ENCODE peak calls at places on chromosomes 11 and 22, in nine cellular contexts. W, I, X, O, J, K, L, N and B are unnamed samples.

GRCh38 chr11:121482231-121483129 is 29.7 kb upstream of the SORL1-AS1 start:
- DNase-seq in I (no peak), X (no peak), K (no peak), W (no peak), L (no peak), J (no peak), O (no peak), N (no peak), B (no peak)

GRCh38 chr11:22685111-22685510 is 18.7 kb downstream of the GAS2 start:
- DNase-seq in O (no peak), K (no peak), W (no peak), N (no peak), X (no peak), I (no peak), L (no peak), J (no peak), B (no peak)

GRCh38 chr11:74288161-74288560 is 23.3 kb downstream of the P4HA3 start:
- DNase-seq in K (peak), W (no peak), L (no peak), J (peak), X (no peak), N (peak), O (no peak), I (no peak), B (peak)

GRCh38 chr22:49240472-49240871 is 587.2 kb downstream of the BRD1 start:
- DNase-seq in W (no peak), L (no peak), X (no peak), N (no peak), O (peak), J (no peak), I (no peak), K (no peak), B (no peak)

GRCh38 chr22:20456064-20456721 is 18.6 kb upstream of the SCARF2 start:
- DNase-seq in N (peak), I (peak), W (peak), L (peak), K (peak), X (no peak), O (peak), J (peak), B (peak)

GRCh38 chr11:24391165-24391564 is 105.7 kb upstream of the LUZP2 start:
- DNase-seq in K (peak), N (peak), W (no peak), I (no peak), L (no peak), J (peak), O (no peak), X (no peak), B (peak)

GRCh38 chr22:37710675-37711074 is 13.8 kb downstream of the TRIOBP start:
- DNase-seq in K (no peak), J (no peak), N (no peak), L (no peak), O (no peak), W (no peak), X (no peak), I (no peak), B (no peak)

GRCh38 chr11:93668171-93668570 is 6.7 kb downstream of the CEP295 start:
- DNase-seq in L (no peak), W (no peak), N (no peak), X (no peak), I (no peak), K (peak), O (no peak), J (no peak), B (no peak)

GRCh38 chr11:120776683-120777010 is 247.3 kb upstream of the TBCEL start:
- DNase-seq in I (no peak), X (no peak), K (no peak), L (no peak), O (peak), N (no peak), J (no peak), W (no peak), B (no peak)

GRCh38 chr22:19626042-19626560 is 88.2 kb upstream of the SEPTIN5 start:
- DNase-seq in W (no peak), O (peak), L (no peak), J (no peak), K (no peak), X (no peak), N (no peak), I (no peak), B (no peak)

GRCh38 chr22:25829808-25830777 is 88.1 kb downstream of the MYO18B start:
- DNase-seq in W (no peak), O (no peak), N (no peak), K (no peak), X (no peak), J (no peak), L (no peak), I (peak), B (no peak)

GRCh38 chr22:50139843-50140415 is 30.6 kb upstream of the PANX2 start:
- DNase-seq in I (no peak), L (no peak), J (no peak), O (peak), N (no peak), X (no peak), K (no peak), W (no peak), B (no peak)

GRCh38 chr11:128908391-128909246 is 17.5 kb downstream of the KCNJ5 start:
- DNase-seq in X (no peak), L (peak), N (peak), W (peak), I (peak), O (peak), K (peak), J (peak), B (peak)

GRCh38 chr11:75776546-75776945 is 8.0 kb downstream of the DGAT2 start:
- DNase-seq in I (no peak), X (no peak), J (no peak), K (no peak), L (no peak), W (no peak), N (no peak), O (no peak), B (no peak)

GRCh38 chr11:12185106-12185690 is 74.8 kb downstream of the MICAL2 start:
- DNase-seq in O (peak), X (no peak), N (no peak), L (no peak), I (no peak), K (no peak), W (no peak), J (no peak), B (no peak)

GRCh38 chr11:90204407-90204806 is 18.4 kb downstream of the CHORDC1 start:
- DNase-seq in I (no peak), K (no peak), J (no peak), L (no peak), O (peak), W (no peak), X (no peak), N (no peak), B (no peak)

GRCh38 chr11:43316451-43316850 is 4.7 kb downstream of the API5 start:
- DNase-seq in L (no peak), K (peak), O (no peak), W (no peak), N (peak), I (no peak), X (no peak), J (peak), B (no peak)

GRCh38 chr11:115759622-115760527 is 255.7 kb upstream of the CADM1 start:
- DNase-seq in K (no peak), L (no peak), I (peak), O (no peak), J (no peak), X (no peak), W (no peak), N (no peak), B (peak)

GRCh38 chr11:35260342-35260985 is 121.5 kb downstream of the CD44 start:
- DNase-seq in N (peak), J (peak), L (no peak), X (no peak), K (peak), O (no peak), I (no peak), W (no peak), B (peak)

GRCh38 chr11:29534831-29535230 is 482.0 kb downstream of the KCNA4 start:
- DNase-seq in L (no peak), I (no peak), K (peak), N (no peak), X (no peak), W (no peak), O (no peak), J (no peak), B (no peak)

GRCh38 chr11:16767137-16767536 is 28.7 kb downstream of the C11orf58 start:
- DNase-seq in N (no peak), O (peak), L (no peak), X (no peak), K (no peak), J (no peak), W (no peak), I (no peak), B (no peak)

GRCh38 chr11:45265963-45266692 is 20.0 kb downstream of the SYT13 start:
- DNase-seq in J (no peak), K (no peak), X (no peak), L (no peak), I (no peak), N (no peak), O (no peak), W (no peak), B (no peak)

GRCh38 chr11:45615182-45615792 is 50.1 kb downstream of the CHST1 start:
- DNase-seq in N (no peak), W (no peak), J (no peak), L (no peak), X (no peak), K (no peak), O (no peak), I (no peak), B (no peak)

GRCh38 chr11:98155696-98156095 is 865.1 kb upstream of the CNTN5 start:
- DNase-seq in J (peak), L (no peak), X (no peak), I (no peak), N (peak), W (no peak), K (no peak), O (no peak), B (no peak)

GRCh38 chr11:17803751-17804334 is 69.3 kb downstream of the KCNC1 start:
- DNase-seq in I (no peak), L (no peak), W (no peak), X (no peak), O (no peak), N (no peak), J (no peak), K (no peak), B (no peak)

GRCh38 chr11:439315-440064 is 2.3 kb downstream of the ANO9 start:
- DNase-seq in N (no peak), J (no peak), I (no peak), X (no peak), W (no peak), K (no peak), L (no peak), O (no peak), B (no peak)

GRCh38 chr22:31567196-31567595 is 70.9 kb downstream of the SFI1 start:
- DNase-seq in L (no peak), W (no peak), J (no peak), O (peak), K (no peak), I (no peak), X (no peak), N (no peak), B (no peak)

GRCh38 chr22:27292542-27293298 is 508.8 kb downstream of the MN1 start:
- DNase-seq in I (no peak), W (no peak), K (no peak), J (no peak), N (no peak), O (no peak), L (no peak), X (no peak), B (no peak)

GRCh38 chr11:69357458-69358397 is 63.8 kb downstream of the MYEOV start:
- DNase-seq in X (no peak), K (no peak), N (no peak), I (no peak), O (peak), W (peak), L (peak), J (no peak), B (no peak)

GRCh38 chr22:31987180-31987579 is 42.8 kb downstream of the YWHAH start:
- DNase-seq in K (no peak), L (no peak), W (no peak), X (no peak), J (no peak), I (no peak), O (peak), N (no peak), B (no peak)

GRCh38 chr22:50302041-50302541 is 5.4 kb downstream of the PLXNB2 start:
- DNase-seq in I (no peak), K (peak), X (no peak), J (no peak), O (no peak), L (peak), W (no peak), N (no peak), B (peak)

GRCh38 chr11:123286255-123286654 is 91.2 kb upstream of the CLMP start:
- DNase-seq in J (no peak), L (no peak), K (no peak), X (no peak), O (no peak), W (no peak), N (no peak), I (no peak), B (no peak)

GRCh38 chr11:17786824-17787525 is 52.4 kb downstream of the KCNC1 start:
- DNase-seq in X (no peak), I (no peak), L (no peak), K (peak), N (peak), J (peak), W (no peak), O (no peak), B (peak)

GRCh38 chr11:29448246-29448877 is 568.5 kb downstream of the KCNA4 start:
- DNase-seq in O (no peak), W (no peak), J (peak), X (no peak), I (no peak), N (peak), K (peak), L (no peak), B (no peak)

GRCh38 chr11:27390959-27391326 is 27.9 kb upstream of the CCDC34 start:
- DNase-seq in N (peak), J (peak), I (no peak), O (no peak), L (no peak), W (no peak), K (peak), X (no peak), B (no peak)

GRCh38 chr22:42925598-42925997 is 68.5 kb upstream of the ARFGAP3 start:
- DNase-seq in I (no peak), O (no peak), L (no peak), X (no peak), K (peak), J (no peak), N (no peak), W (no peak), B (no peak)

GRCh38 chr11:132312616-132313210 is 942.3 kb downstream of the NTM start:
- DNase-seq in W (no peak), N (peak), I (no peak), L (no peak), O (no peak), J (peak), X (no peak), K (peak), B (peak)

GRCh38 chr22:46737976-46738641 is at the start of gene CERK:
- DNase-seq in O (peak), L (peak), I (peak), N (peak), X (no peak), K (peak), J (no peak), W (peak), B (peak)

GRCh38 chr11:2704896-2705606 is 5.3 kb upstream of the KCNQ1OT1 start:
- DNase-seq in L (no peak), I (no peak), W (no peak), K (no peak), O (no peak), N (no peak), J (no peak), X (no peak), B (no peak)

DNA sequence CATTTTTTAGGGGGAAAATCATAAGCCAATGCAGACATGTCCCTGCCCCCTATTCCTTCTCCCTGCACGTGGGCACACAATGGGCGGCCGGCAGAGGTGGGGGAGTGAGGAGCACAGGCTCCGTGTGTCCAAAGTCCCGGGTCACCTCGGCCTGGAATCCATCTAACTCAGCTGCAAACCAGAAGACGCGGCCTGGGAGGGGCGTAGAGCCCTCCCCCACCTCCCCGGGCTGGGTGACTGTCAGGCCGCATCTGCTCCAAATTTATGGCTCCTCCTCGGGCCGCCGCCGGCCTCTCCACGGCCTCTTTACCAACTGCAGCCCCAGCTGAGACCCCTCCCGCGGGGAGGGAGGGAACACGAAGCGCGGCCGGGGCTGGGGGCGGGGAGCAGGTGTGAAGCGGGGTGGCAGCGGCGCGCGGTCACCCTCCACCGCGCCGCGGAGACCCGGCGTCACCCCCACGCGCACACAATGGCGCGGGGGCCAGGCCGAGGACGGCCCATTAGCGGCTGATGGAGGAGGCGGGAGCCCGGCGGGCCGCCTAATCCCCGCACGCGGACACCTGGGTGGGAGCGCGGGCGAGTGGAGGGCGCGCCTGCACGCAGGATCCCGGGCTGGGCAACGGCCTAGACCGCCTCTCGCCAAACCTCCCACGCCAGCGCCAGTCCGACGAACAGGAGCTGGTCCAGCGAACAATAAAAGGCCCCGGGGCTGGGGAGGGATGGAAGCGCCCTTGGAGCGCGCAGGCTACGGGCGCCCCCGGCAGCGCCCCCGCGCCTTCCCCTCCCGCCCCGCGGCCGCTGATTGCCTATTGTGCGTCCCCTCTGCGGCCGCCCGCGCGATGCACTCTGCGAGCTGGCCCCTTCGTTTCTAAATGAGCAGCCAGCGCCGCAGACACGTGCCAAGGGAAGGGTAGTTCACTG is 25.9 kb upstream of the ROBO3 start:
- DNase-seq in J (no peak), N (no peak), W (no peak), O (no peak), L (no peak), K (no peak), I (no peak), X (no peak), B (peak)
- TF ChIP-seq CTCF in J (no peak), N (no peak), W (no peak), O (no peak), L (no peak), K (no peak), I (no peak), X (no peak), B (no peak)

GRCh38 chr11:82901165-82901938 is at the start of gene DDIAS:
- DNase-seq in L (peak), K (peak), I (peak), O (peak), N (peak), J (peak), W (peak), X (peak), B (peak)

GRCh38 chr11:82903843-82904586 is 2.5 kb downstream of the DDIAS start:
- DNase-seq in N (no peak), X (no peak), L (no peak), W (no peak), I (no peak), O (no peak), K (no peak), J (no peak), B (no peak)

GRCh38 chr11:82900277-82901164 is at the start of gene PRCP:
- DNase-seq in J (peak), N (peak), X (peak), W (peak), K (peak), I (peak), L (peak), O (peak), B (peak)

GRCh38 chr11:82902086-82902485 is 550 bp downstream of the DDIAS start:
- DNase-seq in O (no peak), K (no peak), X (no peak), L (no peak), W (no peak), J (no peak), I (no peak), N (no peak), B (no peak)

GRCh38 chr11:82902880-82903279 is 1.3 kb downstream of the DDIAS start:
- DNase-seq in N (no peak), I (no peak), J (no peak), W (no peak), K (no peak), L (no peak), X (no peak), O (no peak), B (no peak)
- H3K4me3 ChIP-seq in N (no peak), I (no peak), J (no peak), W (no peak), K (no peak), L (no peak), X (no peak), O (no peak), B (no peak)

GRCh38 chr11:62399172-62399867 is 19.5 kb upstream of the SCGB1A1 start:
- DNase-seq in O (no peak), L (no peak), X (no peak), I (no peak), J (no peak), K (no peak), N (peak), W (no peak), B (no peak)
- TF ChIP-seq CTCF in O (no peak), L (no peak), X (no peak), I (no peak), J (no peak), K (no peak), N (no peak), W (no peak), B (no peak)

DNA sequence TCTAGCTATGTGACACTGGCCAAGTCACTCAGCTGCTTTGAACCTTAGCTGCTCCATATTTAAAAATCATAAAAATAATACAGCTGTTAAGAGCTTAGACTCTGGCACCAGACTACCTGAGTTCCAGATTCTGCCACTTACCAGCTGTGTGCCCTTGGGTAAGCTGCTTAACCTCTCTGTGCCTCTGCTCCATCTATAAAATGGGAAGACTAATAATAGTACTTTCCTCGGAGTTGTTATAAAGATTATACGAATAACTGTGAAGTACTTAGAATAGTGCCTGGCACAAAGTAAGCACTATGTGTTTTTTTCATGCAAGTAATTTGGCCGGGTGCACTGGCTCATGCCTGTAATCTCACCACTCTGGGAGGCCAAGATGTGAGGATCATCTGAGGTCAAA is 1.4 kb downstream of the HDHD5 start:
- DNase-seq in O (no peak), L (no peak), I (no peak), W (no peak), J (no peak), K (no peak), N (no peak), X (no peak), B (no peak)
- H3K4me3 ChIP-seq in O (no peak), L (peak), I (peak), W (no peak), J (no peak), K (peak), N (no peak), X (peak), B (no peak)